ENCODE peak calls at places on chromosome 16, in four cellular contexts. I is activated T-cell treated with anti-CD3 and anti-CD28 coated beads, Interleukin-2, amount 50 U/mL, for 72 hours; O is esophagus muscularis mucosa; J is epithelial cell of esophagus. W is an unnamed sample.

GRCh38 chr16:65572156-65572555 is 450.3 kb upstream of the CDH11 start:
- DNase-seq in I (no peak), O (no peak), J (peak; percentile 82), W (no peak)

GRCh38 chr16:85524630-85525463 is 88.3 kb upstream of the GSE1 start:
- DNase-seq in I (no peak), O (no peak), J (peak; percentile 76), W (no peak)

GRCh38 chr16:68985855-68986254 is 119.6 kb upstream of the HAS3 start:
- DNase-seq in I (no peak), O (peak; percentile 12), J (peak; percentile 95), W (no peak)

GRCh38 chr16:66687906-66688625 is 8.5 kb downstream of the CMTM4 start:
- DNase-seq in I (no peak), O (no peak), J (no peak), W (no peak)

GRCh38 chr16:29857133-29857760 is 5.8 kb downstream of the CDIPT start:
- DNase-seq in I (no peak), O (no peak), J (no peak), W (no peak)

GRCh38 chr16:1525871-1526607 is 7.4 kb upstream of the TMEM204 start:
- DNase-seq in I (peak; percentile 14), O (no peak), J (no peak), W (no peak)

GRCh38 chr16:19757762-19758595 is 39.9 kb downstream of the IQCK start:
- DNase-seq in I (no peak), O (no peak), J (peak; percentile 35), W (no peak)

GRCh38 chr16:84885024-84885910 is 65.5 kb downstream of the CRISPLD2 start:
- DNase-seq in I (no peak), O (no peak), J (peak; percentile 30), W (peak; percentile 73)

GRCh38 chr16:85396879-85397871 is 215.9 kb upstream of the GSE1 start:
- DNase-seq in I (no peak), O (no peak), J (peak; percentile 61), W (no peak)

GRCh38 chr16:88007321-88007731 is 56.1 kb downstream of the BANP start:
- DNase-seq in I (no peak), O (no peak), J (no peak), W (no peak)

GRCh38 chr16:80718480-80719220 is 85.7 kb downstream of the CDYL2 start:
- DNase-seq in I (no peak), O (peak; percentile 88), J (peak; percentile 41), W (no peak)

GRCh38 chr16:85393674-85394510 is 219.2 kb upstream of the GSE1 start:
- DNase-seq in I (peak; percentile 75), O (no peak), J (peak; percentile 37), W (no peak)

GRCh38 chr16:27289669-27290068 is 21.1 kb upstream of the NSMCE1 start:
- DNase-seq in I (no peak), O (no peak), J (no peak), W (no peak)

GRCh38 chr16:1674751-1675664 is 3.1 kb upstream of the JPT2 start:
- DNase-seq in I (no peak), O (no peak), J (peak; percentile 70), W (no peak)

GRCh38 chr16:22417019-22417418 is 42.6 kb upstream of the CDR2 start:
- DNase-seq in I (no peak), O (no peak), J (no peak), W (no peak)

GRCh38 chr16:49484454-49484853 is 110.8 kb downstream of the C16orf78 start:
- DNase-seq in I (peak; percentile 34), O (no peak), J (no peak), W (no peak)

GRCh38 chr16:86928517-86929148 is 350.3 kb downstream of the FOXL1 start:
- DNase-seq in I (no peak), O (no peak), J (no peak), W (no peak)

GRCh38 chr16:26598061-26598460 is 468.7 kb upstream of the C16orf82 start:
- DNase-seq in I (peak; percentile 84), O (peak; percentile 45), J (no peak), W (no peak)

GRCh38 chr16:63467513-63467912 is 1431.3 kb upstream of the CDH8 start:
- DNase-seq in I (no peak), O (no peak), J (no peak), W (no peak)

GRCh38 chr16:50666658-50667496 is 14.2 kb downstream of the SNX20 start:
- DNase-seq in I (peak; percentile 55), O (no peak), J (no peak), W (no peak)

GRCh38 chr16:85999778-86000177 is 100.8 kb downstream of the IRF8 start:
- DNase-seq in I (no peak), O (no peak), J (no peak), W (no peak)

GRCh38 chr16:2816751-2817495 is at the start of gene PRSS21:
- DNase-seq in I (peak; percentile 27), O (no peak), J (no peak), W (no peak)

GRCh38 chr16:68486671-68487495 is 38.6 kb upstream of the SMPD3 start:
- DNase-seq in I (no peak), O (no peak), J (no peak), W (no peak)

GRCh38 chr16:64621616-64622015 is 500.2 kb downstream of the CDH11 start:
- DNase-seq in I (no peak), O (no peak), J (no peak), W (no peak)

GRCh38 chr16:31430380-31431052 is 2.4 kb upstream of the COX6A2 start:
- DNase-seq in I (no peak), O (no peak), J (no peak), W (no peak)

GRCh38 chr16:14324581-14324980 is 253.5 kb downstream of the MRTFB start:
- DNase-seq in I (no peak), O (no peak), J (no peak), W (no peak)

GRCh38 chr16:53291757-53292392 is 142.4 kb upstream of the RBL2 start:
- DNase-seq in I (no peak), O (no peak), J (no peak), W (no peak)

GRCh38 chr16:87550510-87550961 is 51.8 kb upstream of the JPH3 start:
- DNase-seq in I (peak; percentile 58), O (no peak), J (peak; percentile 13), W (no peak)

GRCh38 chr16:47037396-47037745 is 63.9 kb upstream of the DNAJA2 start:
- DNase-seq in I (peak; percentile 46), O (no peak), J (no peak), W (no peak)

GRCh38 chr16:85202631-85203461 is 90.6 kb upstream of the CIBAR2 start:
- DNase-seq in I (no peak), O (no peak), J (no peak), W (no peak)

GRCh38 chr16:50315346-50315997 is 49.1 kb downstream of the ADCY7 start:
- DNase-seq in I (no peak), O (peak; percentile 83), J (no peak), W (no peak)

GRCh38 chr16:72214821-72215220 is 42.9 kb upstream of the PMFBP1 start:
- DNase-seq in I (no peak), O (no peak), J (no peak), W (no peak)